ENCODE peak calls at places on chromosomes 3 and 15, in six cellular contexts. K is islet precursor cell, C is cardiac muscle cell, M is HepG2, X is SJSA1, S is WERI-Rb-1. L is an unnamed sample.

GRCh38 chr15:78149805-78150751 is 916 bp downstream of the IDH3A start:
- DNase-seq in K (no peak), C (no peak), M (peak), X (no peak), S (peak), L (peak)

GRCh38 chr3:169848741-169849140 is 21.0 kb downstream of the LRRC31 start:
- DNase-seq in K (no peak), C (no peak), M (no peak), X (no peak), S (no peak), L (no peak)

GRCh38 chr15:94119923-94120775 is 111.2 kb upstream of the MCTP2 start:
- DNase-seq in K (peak), C (peak), M (peak), X (peak), S (peak), L (peak)

GRCh38 chr3:10839167-10839566 is 23.1 kb downstream of the SLC6A11 start:
- DNase-seq in K (no peak), C (no peak), M (no peak), X (no peak), S (no peak), L (no peak)

GRCh38 chr15:68290715-68291114 is 13.2 kb downstream of the FEM1B start:
- DNase-seq in K (no peak), C (no peak), M (no peak), X (no peak), S (no peak), L (no peak)

GRCh38 chr3:74862501-74862900 is 248.0 kb upstream of the CNTN3 start:
- DNase-seq in K (no peak), C (no peak), M (no peak), X (no peak), S (no peak), L (no peak)

GRCh38 chr3:164007764-164008163 is 1070.5 kb downstream of the SI start:
- DNase-seq in K (no peak), C (no peak), M (no peak), X (no peak), S (no peak), L (no peak)

GRCh38 chr3:11720220-11721113 is 76.8 kb upstream of the VGLL4 start:
- DNase-seq in K (peak), C (peak), M (peak), X (peak), S (peak), L (peak)

GRCh38 chr3:66083961-66084270 is 45.2 kb upstream of the MAGI1 start:
- DNase-seq in K (no peak), C (no peak), M (peak), X (no peak), S (no peak), L (no peak)

GRCh38 chr15:90340345-90340744 is 11.7 kb upstream of the ZNF774 start:
- DNase-seq in K (no peak), C (no peak), M (peak), X (no peak), S (no peak), L (no peak)

GRCh38 chr15:45732544-45733130 is 97.8 kb downstream of the SQOR start:
- DNase-seq in K (no peak), C (peak), M (no peak), X (no peak), S (no peak), L (no peak)

GRCh38 chr3:111999924-112000835 is 1.5 kb downstream of the TAGLN3 start:
- DNase-seq in K (no peak), C (no peak), M (no peak), X (no peak), S (no peak), L (no peak)

GRCh38 chr15:94395626-94396025 is 164.3 kb downstream of the MCTP2 start:
- DNase-seq in K (no peak), C (no peak), M (no peak), X (no peak), S (no peak), L (no peak)

L was measured in Caki2.